ENCODE peak calls at places on chromosomes 7 and 10, in seven cellular contexts. J is GM10248, K is D721Med, Y is left ventricle myocardium inferior, H is transverse colon, R is GM13976, S is GM06990. I is an unnamed sample.

GRCh38 chr10:119860866-119861601 is 11.6 kb downstream of the MCMBP start:
- DNase-seq in S (peak), J (no peak), H (no peak), R (no peak), Y (no peak), K (no peak), I (no peak)

GRCh38 chr10:66924674-66925345 is 1.0 kb upstream of the LRRTM3 start:
- DNase-seq in K (no peak), H (no peak), J (no peak), S (no peak), R (no peak), Y (no peak), I (no peak)

GRCh38 chr10:77911535-77912123 is 14.9 kb downstream of the DLG5 start:
- DNase-seq in Y (no peak), H (no peak), R (no peak), J (no peak), S (no peak), K (no peak), I (no peak)

GRCh38 chr10:55091691-55092328 is 290.8 kb upstream of the PCDH15 start:
- DNase-seq in Y (no peak), J (peak), R (peak), K (no peak), S (no peak), H (no peak), I (no peak)

GRCh38 chr7:129053938-129054437 is 923 bp downstream of the TNPO3 start:
- DNase-seq in H (no peak), R (no peak), Y (no peak), J (no peak), K (no peak), S (no peak), I (no peak)

GRCh38 chr7:12450615-12451014 is 47.0 kb upstream of the VWDE start:
- DNase-seq in H (no peak), S (no peak), R (no peak), K (no peak), Y (no peak), J (no peak), I (no peak)

GRCh38 chr10:18719811-18720210 is 60.6 kb downstream of the ARL5B start:
- DNase-seq in J (no peak), Y (no peak), S (no peak), R (no peak), H (no peak), K (no peak), I (no peak)

GRCh38 chr10:79056736-79057391 is 11.9 kb upstream of the ZMIZ1 start:
- DNase-seq in Y (peak), H (no peak), R (no peak), K (no peak), S (no peak), J (no peak), I (no peak)

GRCh38 chr10:79070611-79071534 is 2.1 kb downstream of the ZMIZ1 start:
- DNase-seq in S (no peak), R (no peak), H (peak), Y (peak), K (no peak), J (no peak), I (peak)

GRCh38 chr10:45809829-45810228 is 37.5 kb downstream of the AGAP4 start:
- DNase-seq in J (no peak), S (no peak), K (no peak), Y (no peak), R (no peak), H (no peak), I (no peak)
- TF ChIP-seq CTCF in J (no peak), S (no peak), K (peak), Y (no peak), R (no peak), H (no peak), I (no peak)

DNA sequence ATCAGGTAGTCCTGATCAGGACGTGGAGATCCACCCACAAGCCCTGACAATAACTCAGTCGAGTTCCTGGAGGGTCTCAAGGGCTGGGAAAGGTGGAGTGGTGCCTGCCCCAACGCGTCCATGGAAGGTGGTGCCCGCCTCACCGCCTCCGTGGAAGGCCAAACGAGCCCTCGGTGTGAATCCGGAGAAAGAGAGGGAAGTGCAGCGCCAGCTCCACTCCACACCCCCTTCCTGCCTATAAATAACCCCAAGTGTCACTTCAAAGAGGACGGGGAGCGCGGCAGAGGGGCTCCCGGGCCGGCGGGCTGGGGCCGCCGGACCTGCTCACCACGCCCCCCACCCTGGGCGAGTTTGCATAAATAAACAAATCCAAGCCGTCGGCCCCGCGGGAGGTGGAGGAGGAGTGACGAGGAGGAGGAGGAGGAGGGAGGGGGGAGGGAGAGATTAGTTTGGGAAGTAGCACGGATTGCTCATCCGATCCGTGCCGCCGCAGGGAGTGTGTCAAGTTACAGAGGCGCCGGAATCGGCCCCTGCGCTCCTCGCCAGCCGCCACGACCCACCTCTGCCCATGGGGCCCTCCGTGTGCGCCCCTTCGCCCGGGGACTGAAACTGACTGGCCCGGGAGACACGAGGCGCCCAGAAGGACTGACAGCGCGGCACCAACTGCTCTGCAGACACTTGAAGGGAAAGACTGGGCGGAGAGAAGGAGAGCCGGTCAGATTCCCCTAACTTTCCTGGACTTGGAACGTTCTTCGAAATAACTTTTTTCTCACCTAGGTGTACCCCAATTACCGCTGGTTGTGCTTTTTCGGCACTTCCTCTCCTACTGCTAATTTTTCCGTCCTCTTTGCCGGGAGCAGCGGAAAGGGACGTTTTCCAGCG is at the start of gene COL13A1:
- DNase-seq in H (peak), K (no peak), Y (peak), J (no peak), S (no peak), R (no peak), I (no peak)
- TF ChIP-seq CTCF in H (no peak), K (no peak), Y (no peak), J (no peak), S (no peak), R (no peak), I (peak)

GRCh38 chr10:73788864-73789658 is 3.7 kb downstream of the ZSWIM8 start:
- DNase-seq in S (no peak), Y (no peak), J (no peak), K (no peak), H (no peak), R (no peak), I (no peak)

GRCh38 chr10:73785221-73785720 is at the start of gene ZSWIM8:
- DNase-seq in R (peak), H (peak), J (peak), S (peak), K (peak), Y (peak), I (peak)

GRCh38 chr10:73789659-73790055 is 4.3 kb downstream of the ZSWIM8 start:
- DNase-seq in H (no peak), S (no peak), K (no peak), R (no peak), J (no peak), Y (no peak), I (no peak)

GRCh38 chr10:73785721-73786511 is 510 bp downstream of the ZSWIM8 start:
- DNase-seq in K (no peak), H (peak), J (peak), Y (no peak), S (peak), R (peak), I (no peak)

GRCh38 chr10:73786512-73786885 is 1.1 kb downstream of the ZSWIM8 start:
- DNase-seq in S (no peak), H (no peak), Y (no peak), R (no peak), J (no peak), K (no peak), I (no peak)
- TF ChIP-seq CTCF in S (no peak), H (no peak), Y (no peak), R (no peak), J (no peak), K (no peak), I (no peak)

GRCh38 chr10:68082815-68083395 is 7.8 kb upstream of the HERC4 start:
- DNase-seq in R (no peak), S (no peak), H (no peak), Y (no peak), J (no peak), K (no peak), I (no peak)
- TF ChIP-seq CTCF in R (peak), S (no peak), H (peak), Y (peak), J (peak), K (peak), I (no peak)

GRCh38 chr10:115902596-115902995 is 370.4 kb downstream of the GFRA1 start:
- DNase-seq in Y (no peak), R (no peak), S (no peak), K (no peak), J (no peak), H (no peak), I (no peak)

GRCh38 chr10:115898242-115898641 is 374.8 kb downstream of the GFRA1 start:
- DNase-seq in H (no peak), J (no peak), S (no peak), R (no peak), Y (no peak), K (no peak), I (no peak)

GRCh38 chr10:115909037-115909436 is 364.0 kb downstream of the GFRA1 start:
- DNase-seq in J (no peak), S (no peak), R (no peak), K (no peak), Y (no peak), H (no peak), I (no peak)

GRCh38 chr10:115903845-115904244 is 369.2 kb downstream of the GFRA1 start:
- DNase-seq in K (no peak), S (no peak), H (no peak), R (no peak), Y (no peak), J (no peak), I (no peak)
- TF ChIP-seq CTCF in K (no peak), S (no peak), H (no peak), R (no peak), Y (no peak), J (no peak), I (no peak)

I was measured in natural killer cell.